ENCODE peak calls at places on chromosomes 5 and 9, in seven cellular contexts. T is tibial nerve, W is esophagus muscularis mucosa, H is SK-N-SH, G is upper lobe of left lung, V is transverse colon, M is sigmoid colon. O is an unnamed sample. For H3K4me1, the result is how much of the 10 kb centered on the place peaks cover.

GRCh38 chr9:105608685-105609598 is 51.0 kb downstream of the FKTN start:
- DNase-seq in T (no peak), W (no peak), H (peak), G (no peak), V (no peak), M (no peak), O (no peak)

GRCh38 chr5:136242136-136242535 is 49.2 kb upstream of the SMIM32 start:
- DNase-seq in T (no peak), W (no peak), H (no peak), G (no peak), V (no peak), M (no peak), O (no peak)

GRCh38 chr5:4196744-4197646 is 601.4 kb downstream of the IRX1 start:
- DNase-seq in T (no peak), W (peak), H (no peak), G (no peak), V (no peak), M (peak), O (no peak)

GRCh38 chr5:127205147-127205546 is 85.4 kb upstream of the MEGF10 start:
- DNase-seq in T (no peak), W (no peak), H (no peak), G (no peak), V (no peak), M (no peak), O (no peak)

GRCh38 chr9:99459923-99460322 is 237.8 kb downstream of the SEC61B start:
- DNase-seq in T (no peak), W (no peak), H (no peak), G (no peak), V (no peak), M (no peak), O (no peak)

GRCh38 chr9:31412081-31412480 is 972.4 kb upstream of the ACO1 start:
- DNase-seq in T (no peak), W (no peak), H (no peak), G (no peak), V (no peak), M (no peak), O (no peak)

GRCh38 chr5:115875447-115875846 is 33.7 kb downstream of the AP3S1 start:
- DNase-seq in T (no peak), W (no peak), H (no peak), G (no peak), V (no peak), M (no peak), O (no peak)

GRCh38 chr9:69325409-69326212 is 596 bp downstream of the ENTREP1 start:
- DNase-seq in T (no peak), W (no peak), H (peak), G (peak), V (peak), M (no peak), O (no peak)

GRCh38 chr5:54227109-54227508 is 83.3 kb downstream of the ARL15 start:
- DNase-seq in T (no peak), W (no peak), H (no peak), G (no peak), V (no peak), M (no peak), O (no peak)

GRCh38 chr9:133980864-133981588 is 11.1 kb downstream of the VAV2 start:
- DNase-seq in T (no peak), W (no peak), H (peak), G (peak), V (no peak), M (peak), O (no peak)

GRCh38 chr5:50583621-50584020 is 82.8 kb upstream of the PARP8 start:
- DNase-seq in T (no peak), W (no peak), H (no peak), G (no peak), V (no peak), M (no peak), O (no peak)

GRCh38 chr5:9544056-9544455 is 1.8 kb downstream of the SEMA5A start:
- DNase-seq in T (no peak), W (no peak), H (no peak), G (no peak), V (no peak), M (no peak), O (no peak)

GRCh38 chr5:9540791-9541190 is 5.1 kb downstream of the SEMA5A start:
- DNase-seq in T (no peak), W (no peak), H (no peak), G (no peak), V (no peak), M (no peak), O (no peak)

GRCh38 chr5:9544502-9545300 is 1.2 kb downstream of the SEMA5A start:
- DNase-seq in T (peak), W (no peak), H (peak), G (peak), V (peak), M (peak), O (peak)

GRCh38 chr5:9545301-9545958 is 445 bp downstream of the SEMA5A start:
- DNase-seq in T (peak), W (no peak), H (peak), G (peak), V (peak), M (peak), O (peak)

GRCh38 chr5:9543266-9543925 is 2.5 kb downstream of the SEMA5A start:
- DNase-seq in T (no peak), W (no peak), H (no peak), G (no peak), V (no peak), M (no peak), O (no peak)
- H3K4me3 ChIP-seq in T (peak), W (peak), H (peak), G (no peak), V (no peak), M (no peak), O (peak)

GRCh38 chr5:124726631-124727362 is 19.6 kb downstream of the ZNF608 start:
- DNase-seq in T (no peak), W (no peak), H (no peak), G (no peak), V (no peak), M (no peak), O (no peak)

GRCh38 chr5:124725040-124725434 is 21.4 kb downstream of the ZNF608 start:
- DNase-seq in T (no peak), W (no peak), H (no peak), G (no peak), V (no peak), M (no peak), O (no peak)

GRCh38 chr5:124725622-124726258 is 20.7 kb downstream of the ZNF608 start:
- DNase-seq in T (no peak), W (no peak), H (no peak), G (no peak), V (no peak), M (no peak), O (no peak)

GRCh38 chr5:124721336-124721735 is 25.1 kb downstream of the ZNF608 start:
- DNase-seq in T (no peak), W (no peak), H (peak), G (no peak), V (no peak), M (no peak), O (no peak)

DNA sequence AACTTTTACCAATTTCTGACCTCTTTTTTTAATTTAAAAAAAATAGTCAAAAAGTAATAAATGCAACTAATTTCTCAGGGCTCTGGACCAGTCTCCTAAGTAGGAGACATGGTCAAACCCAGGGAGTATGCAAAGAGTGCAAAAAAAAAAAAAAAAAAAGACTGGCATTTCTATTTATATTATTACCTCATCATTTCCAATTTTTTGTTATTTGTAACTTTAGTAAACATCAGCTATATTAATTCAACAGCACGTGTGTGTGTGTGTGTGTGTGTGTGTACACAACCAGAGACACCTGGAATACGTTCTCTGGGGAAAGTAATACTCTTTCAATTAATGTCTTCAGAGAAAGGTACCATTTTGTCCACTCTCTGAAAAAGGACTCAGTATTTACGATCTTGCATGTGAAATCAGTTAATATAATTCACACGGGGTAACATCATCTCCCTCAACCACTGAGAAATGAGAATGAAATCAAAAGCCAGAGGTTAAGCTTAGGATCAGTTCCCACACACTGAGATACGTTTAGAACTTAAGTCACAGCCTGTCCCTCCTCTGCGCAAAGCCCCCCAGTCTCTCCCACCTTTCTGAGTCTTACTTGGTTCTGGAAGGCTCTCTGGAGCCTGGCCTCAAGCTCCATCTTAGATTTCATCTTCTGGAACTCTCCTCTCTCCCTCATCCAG is 21.9 kb downstream of the ZNF608 start:
- DNase-seq in T (no peak), W (no peak), H (no peak), G (no peak), V (no peak), M (no peak), O (no peak)
- H3K4me1 ChIP-seq in T (under half), W (under half), H (under half), G (under half), V (under half), M (under half), O (under half)

GRCh38 chr9:87478211-87478992 is 19.3 kb upstream of the DAPK1 start:
- DNase-seq in T (no peak), W (no peak), H (no peak), G (peak), V (no peak), M (no peak), O (no peak)

GRCh38 chr9:87475463-87475862 is 22.2 kb upstream of the DAPK1 start:
- DNase-seq in T (no peak), W (no peak), H (no peak), G (no peak), V (no peak), M (no peak), O (no peak)

GRCh38 chr9:87481890-87482855 is 15.5 kb upstream of the DAPK1 start:
- DNase-seq in T (no peak), W (no peak), H (peak), G (no peak), V (no peak), M (no peak), O (no peak)

DNA sequence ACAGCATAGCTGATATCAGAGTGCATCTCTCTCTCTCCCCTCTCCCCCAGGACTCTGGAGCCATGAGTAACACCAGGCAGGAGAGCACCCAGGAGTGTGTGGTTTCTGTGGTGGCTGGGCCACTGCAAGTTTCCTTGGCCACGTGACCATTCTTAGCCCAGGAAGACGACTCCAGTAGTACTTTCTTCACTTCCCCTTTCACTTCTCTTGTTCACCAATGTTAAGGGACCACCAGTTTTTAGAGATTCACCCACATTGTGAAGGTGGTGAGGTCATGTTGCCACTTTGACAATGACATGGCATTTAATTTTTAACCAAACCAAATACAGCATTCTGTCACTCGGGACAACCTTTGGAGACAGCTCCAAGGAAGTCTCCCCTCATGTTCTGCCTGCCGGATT is 17.9 kb upstream of the DAPK1 start:
- DNase-seq in T (no peak), W (no peak), H (no peak), G (no peak), V (peak), M (no peak), O (no peak)
- TF ChIP-seq EP300 in T (peak), W (no peak), H (no peak), G (peak), V (no peak), M (no peak), O (no peak)

DNA sequence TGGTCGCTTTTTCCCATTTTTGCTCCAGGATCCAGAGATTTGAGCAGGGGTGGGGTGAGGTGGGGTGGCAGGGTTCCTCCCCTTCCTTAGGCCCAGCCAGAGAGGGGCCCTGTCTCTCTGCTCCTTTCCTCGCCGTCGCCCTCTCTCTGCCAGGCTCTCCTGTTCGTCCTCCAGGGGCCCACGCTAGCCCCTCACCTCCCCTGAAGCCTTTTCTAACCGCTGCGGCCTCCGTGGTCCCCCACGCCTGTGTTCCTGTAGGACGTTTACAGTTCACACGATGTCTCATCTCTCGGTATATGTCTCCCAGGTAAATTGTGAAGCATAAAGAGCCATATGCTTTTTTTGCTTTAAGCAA is 49.9 kb upstream of the ZNF366 start:
- DNase-seq in T (no peak), W (no peak), H (no peak), G (peak), V (no peak), M (no peak), O (no peak)
- H3K4me3 ChIP-seq in T (peak), W (peak), H (no peak), G (no peak), V (peak), M (peak), O (peak)

GRCh38 chr5:66621146-66621545 is 25.0 kb downstream of the MAST4 start:
- DNase-seq in T (no peak), W (no peak), H (no peak), G (no peak), V (no peak), M (no peak), O (no peak)
- H3K4me1 ChIP-seq in T (under half), W (under half), H (under half), G (under half), V (under half), M (under half), O (under half)

GRCh38 chr9:113513541-113513940 is 50.0 kb downstream of the RGS3 start:
- DNase-seq in T (no peak), W (no peak), H (no peak), G (no peak), V (no peak), M (no peak), O (no peak)

GRCh38 chr9:113511856-113512761 is 48.6 kb downstream of the RGS3 start:
- DNase-seq in T (no peak), W (no peak), H (no peak), G (no peak), V (peak), M (no peak), O (no peak)

GRCh38 chr9:113509463-113509862 is 45.9 kb downstream of the RGS3 start:
- DNase-seq in T (no peak), W (no peak), H (no peak), G (no peak), V (no peak), M (no peak), O (no peak)

GRCh38 chr9:113513111-113513510 is 49.6 kb downstream of the RGS3 start:
- DNase-seq in T (no peak), W (no peak), H (no peak), G (no peak), V (no peak), M (no peak), O (no peak)

DNA sequence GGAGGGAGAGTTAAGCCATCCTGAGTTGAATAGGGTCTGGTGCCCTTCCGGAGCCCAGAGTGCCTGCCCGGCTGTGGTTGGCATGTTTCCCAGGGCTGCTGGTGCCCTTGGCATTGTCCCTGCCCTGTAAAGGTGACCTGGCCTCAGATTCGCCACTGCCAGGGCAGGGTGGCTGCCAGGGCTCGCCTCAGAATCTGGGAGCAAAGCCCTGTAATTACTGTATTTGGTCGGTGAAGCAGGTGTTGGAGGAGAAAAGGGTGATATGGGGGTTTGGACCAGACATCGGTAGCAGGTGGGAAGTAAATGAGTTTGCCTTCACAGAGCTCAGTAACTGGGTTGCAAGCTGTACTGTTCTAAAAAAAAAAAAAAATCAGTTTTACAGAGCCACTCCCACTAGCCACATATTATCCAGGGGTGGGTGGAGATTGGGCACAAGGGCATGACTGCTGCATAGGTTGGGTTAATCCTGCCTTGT is 47.6 kb downstream of the RGS3 start:
- DNase-seq in T (no peak), W (no peak), H (peak), G (no peak), V (peak), M (no peak), O (no peak)
- TF ChIP-seq EP300 in T (no peak), W (no peak), H (no peak), G (no peak), V (no peak), M (no peak), O (no peak)

GRCh38 chr9:93958121-93958874 is 3.1 kb upstream of the BARX1 start:
- DNase-seq in T (no peak), W (no peak), H (peak), G (peak), V (no peak), M (peak), O (no peak)
- H3K4me3 ChIP-seq in T (peak), W (peak), H (peak), G (no peak), V (no peak), M (peak), O (peak)

O was measured in suprapubic skin.